ENCODE peak calls at places on chromosomes 3 and 15, in five cellular contexts. One of them, this sample, is unnamed.

GRCh38 chr15:25830844-25831443 is 32.2 kb downstream of the ATP10A start:
- DNase-seq in astrocyte of the cerebellum: peak; percentile 78
- DNase-seq in ascending aorta: peak; percentile 96
- DNase-seq in tibial artery: peak; percentile 73
- DNase-seq in AG04450: peak; percentile 87
- DNase-seq in this sample: peak; percentile 87

GRCh38 chr3:28994161-28994905 is 286.5 kb upstream of the RBMS3 start:
- DNase-seq in tibial artery: no peak
- DNase-seq in AG04450: no peak
- DNase-seq in astrocyte of the cerebellum: no peak
- DNase-seq in ascending aorta: no peak
- DNase-seq in this sample: no peak

GRCh38 chr3:154122096-154122911 is 1.1 kb downstream of the ARHGEF26 start:
- DNase-seq in astrocyte of the cerebellum: no peak
- DNase-seq in tibial artery: no peak
- DNase-seq in AG04450: no peak
- DNase-seq in ascending aorta: no peak
- DNase-seq in this sample: no peak

GRCh38 chr3:172397716-172398405 is 50.4 kb downstream of the GHSR start:
- DNase-seq in AG04450: peak; percentile 46
- DNase-seq in tibial artery: no peak
- DNase-seq in ascending aorta: no peak
- DNase-seq in astrocyte of the cerebellum: no peak
- DNase-seq in this sample: no peak

GRCh38 chr3:148044141-148044540 is 635.0 kb downstream of the ZIC1 start:
- DNase-seq in ascending aorta: no peak
- DNase-seq in AG04450: no peak
- DNase-seq in astrocyte of the cerebellum: no peak
- DNase-seq in tibial artery: no peak
- DNase-seq in this sample: no peak

GRCh38 chr3:99839613-99840012 is 22.0 kb downstream of the CMSS1 start:
- DNase-seq in ascending aorta: no peak
- DNase-seq in astrocyte of the cerebellum: no peak
- DNase-seq in tibial artery: no peak
- DNase-seq in AG04450: no peak
- DNase-seq in this sample: no peak

GRCh38 chr3:23203651-23204111 is 554 bp downstream of the UBE2E2 start:
- DNase-seq in ascending aorta: no peak
- DNase-seq in tibial artery: peak; percentile 41
- DNase-seq in astrocyte of the cerebellum: no peak
- DNase-seq in AG04450: no peak
- DNase-seq in this sample: no peak

GRCh38 chr3:22951910-22952309 is 251.2 kb upstream of the UBE2E2 start:
- DNase-seq in astrocyte of the cerebellum: no peak
- DNase-seq in ascending aorta: no peak
- DNase-seq in AG04450: no peak
- DNase-seq in tibial artery: peak; percentile 22
- DNase-seq in this sample: no peak

GRCh38 chr3:16803019-16803418 is 81.7 kb upstream of the PLCL2 start:
- DNase-seq in tibial artery: no peak
- DNase-seq in AG04450: no peak
- DNase-seq in ascending aorta: no peak
- DNase-seq in astrocyte of the cerebellum: no peak
- DNase-seq in this sample: no peak

GRCh38 chr3:176919836-176920760 is 277.2 kb downstream of the TBL1XR1 start:
- DNase-seq in tibial artery: no peak
- DNase-seq in AG04450: peak; percentile 66
- DNase-seq in astrocyte of the cerebellum: no peak
- DNase-seq in ascending aorta: no peak
- DNase-seq in this sample: no peak

GRCh38 chr3:58452176-58452575 is 18.5 kb upstream of the PDHB start:
- DNase-seq in AG04450: no peak
- DNase-seq in ascending aorta: no peak
- DNase-seq in astrocyte of the cerebellum: no peak
- DNase-seq in tibial artery: no peak
- DNase-seq in this sample: no peak

GRCh38 chr3:149512073-149512782 is 37.7 kb downstream of the TM4SF4 start:
- DNase-seq in AG04450: no peak
- DNase-seq in tibial artery: peak; percentile 70
- DNase-seq in ascending aorta: peak; percentile 83
- DNase-seq in astrocyte of the cerebellum: no peak
- DNase-seq in this sample: no peak

GRCh38 chr3:192273611-192274010 is 453.7 kb downstream of the FGF12 start:
- DNase-seq in AG04450: no peak
- DNase-seq in ascending aorta: no peak
- DNase-seq in tibial artery: no peak
- DNase-seq in astrocyte of the cerebellum: no peak
- DNase-seq in this sample: no peak

GRCh38 chr3:13623101-13623654 is 74.3 kb downstream of the FBLN2 start:
- DNase-seq in AG04450: no peak
- DNase-seq in ascending aorta: no peak
- DNase-seq in tibial artery: no peak
- DNase-seq in astrocyte of the cerebellum: no peak
- DNase-seq in this sample: no peak

GRCh38 chr3:196016485-196016884 is 65.4 kb downstream of the TFRC start:
- DNase-seq in astrocyte of the cerebellum: peak; percentile 43
- DNase-seq in tibial artery: no peak
- DNase-seq in ascending aorta: no peak
- DNase-seq in AG04450: peak; percentile 41
- DNase-seq in this sample: no peak

GRCh38 chr3:87088984-87089841 is 98.3 kb upstream of the VGLL3 start:
- DNase-seq in tibial artery: peak; percentile 65
- DNase-seq in AG04450: peak; percentile 46
- DNase-seq in ascending aorta: peak; percentile 88
- DNase-seq in astrocyte of the cerebellum: no peak
- DNase-seq in this sample: peak; percentile 84

GRCh38 chr3:31699309-31699953 is 166.7 kb downstream of the STT3B start:
- DNase-seq in AG04450: no peak
- DNase-seq in astrocyte of the cerebellum: no peak
- DNase-seq in tibial artery: no peak
- DNase-seq in ascending aorta: no peak
- DNase-seq in this sample: no peak

GRCh38 chr3:190621971-190622370 is 108.1 kb downstream of the IL1RAP start:
- DNase-seq in astrocyte of the cerebellum: no peak
- DNase-seq in AG04450: no peak
- DNase-seq in ascending aorta: no peak
- DNase-seq in tibial artery: no peak
- DNase-seq in this sample: no peak

GRCh38 chr3:193620650-193621049 is 27.6 kb downstream of the OPA1 start:
- DNase-seq in astrocyte of the cerebellum: no peak
- DNase-seq in AG04450: no peak
- DNase-seq in ascending aorta: no peak
- DNase-seq in tibial artery: no peak
- DNase-seq in this sample: no peak

GRCh38 chr3:73228425-73228824 is 167.0 kb downstream of the EBLN2 start:
- DNase-seq in ascending aorta: no peak
- DNase-seq in astrocyte of the cerebellum: no peak
- DNase-seq in tibial artery: no peak
- DNase-seq in AG04450: no peak
- DNase-seq in this sample: no peak

GRCh38 chr15:90557651-90558084 is 27.9 kb downstream of the CRTC3 start:
- DNase-seq in tibial artery: peak; percentile 97
- DNase-seq in AG04450: no peak
- DNase-seq in ascending aorta: peak; percentile 97
- DNase-seq in astrocyte of the cerebellum: peak; percentile 62
- DNase-seq in this sample: no peak

GRCh38 chr3:18868911-18869689 is 279.2 kb upstream of the KCNH8 start:
- DNase-seq in tibial artery: no peak
- DNase-seq in ascending aorta: no peak
- DNase-seq in astrocyte of the cerebellum: no peak
- DNase-seq in AG04450: no peak
- DNase-seq in this sample: no peak

GRCh38 chr3:180335056-180335455 is 266.9 kb upstream of the TTC14 start:
- DNase-seq in tibial artery: no peak
- DNase-seq in ascending aorta: no peak
- DNase-seq in astrocyte of the cerebellum: no peak
- DNase-seq in AG04450: no peak
- DNase-seq in this sample: no peak

GRCh38 chr3:122414391-122414790 is 1.5 kb downstream of the WDR5B start:
- DNase-seq in tibial artery: no peak
- DNase-seq in astrocyte of the cerebellum: no peak
- DNase-seq in ascending aorta: no peak
- DNase-seq in AG04450: no peak
- DNase-seq in this sample: no peak

GRCh38 chr3:78427303-78427702 is 1340.5 kb downstream of the ROBO1 start:
- DNase-seq in ascending aorta: no peak
- DNase-seq in AG04450: no peak
- DNase-seq in astrocyte of the cerebellum: no peak
- DNase-seq in tibial artery: no peak
- DNase-seq in this sample: no peak

GRCh38 chr15:71364117-71364584 is 248.9 kb downstream of the THSD4 start:
- DNase-seq in ascending aorta: no peak
- DNase-seq in astrocyte of the cerebellum: no peak
- DNase-seq in AG04450: no peak
- DNase-seq in tibial artery: no peak
- DNase-seq in this sample: no peak

GRCh38 chr3:159265705-159266104 is 463.9 kb downstream of the MFSD1 start:
- DNase-seq in AG04450: no peak
- DNase-seq in tibial artery: no peak
- DNase-seq in ascending aorta: no peak
- DNase-seq in astrocyte of the cerebellum: no peak
- DNase-seq in this sample: no peak

GRCh38 chr15:91342091-91342490 is 242.0 kb downstream of the SV2B start:
- DNase-seq in tibial artery: no peak
- DNase-seq in astrocyte of the cerebellum: no peak
- DNase-seq in AG04450: no peak
- DNase-seq in ascending aorta: no peak
- DNase-seq in this sample: no peak

GRCh38 chr3:136276049-136276755 is 26.1 kb downstream of the PCCB start:
- DNase-seq in ascending aorta: no peak
- DNase-seq in astrocyte of the cerebellum: no peak
- DNase-seq in tibial artery: no peak
- DNase-seq in AG04450: no peak
- DNase-seq in this sample: no peak

GRCh38 chr15:80152896-80153876 is at the start of gene FAH:
- DNase-seq in ascending aorta: no peak
- DNase-seq in astrocyte of the cerebellum: no peak
- DNase-seq in tibial artery: no peak
- DNase-seq in AG04450: no peak
- DNase-seq in this sample: peak; percentile 86

DNA sequence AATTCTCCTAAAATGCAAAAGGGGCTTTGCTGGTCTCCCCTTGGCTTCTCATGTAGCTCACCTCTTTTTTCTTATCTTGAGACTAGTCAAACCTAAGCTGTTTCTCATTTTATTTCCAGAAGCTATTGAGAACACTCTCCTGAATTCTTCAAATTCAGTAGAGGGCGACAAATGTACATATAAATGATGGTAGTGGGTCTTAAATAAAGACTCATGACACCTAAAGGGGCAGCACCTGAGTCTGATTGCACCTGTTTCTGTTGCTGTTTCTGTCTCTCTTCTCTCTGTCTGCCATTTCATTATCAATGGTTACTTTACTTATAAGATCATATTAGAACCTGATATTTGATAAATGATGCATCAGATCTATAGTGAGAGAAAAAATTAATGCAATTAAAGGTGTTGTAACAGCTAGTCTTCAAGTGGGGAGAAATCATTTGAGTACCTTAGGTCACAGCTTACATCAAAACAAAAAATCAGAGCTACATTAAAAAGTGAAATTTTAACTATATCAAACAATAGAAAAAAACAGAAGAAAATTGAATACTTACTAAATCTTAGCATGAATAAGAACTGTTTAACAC is 7.0 kb downstream of the ADIPOQ start:
- DNase-seq in ascending aorta: no peak
- DNase-seq in tibial artery: no peak
- DNase-seq in AG04450: no peak
- DNase-seq in astrocyte of the cerebellum: no peak
- DNase-seq in this sample: no peak
- TF ChIP-seq CTCF in ascending aorta: peak; percentile 37
- TF ChIP-seq CTCF in tibial artery: peak; percentile 41
- TF ChIP-seq CTCF in AG04450: peak; percentile 51
- TF ChIP-seq CTCF in astrocyte of the cerebellum: peak; percentile 35
- TF ChIP-seq CTCF in this sample: peak; percentile 74

GRCh38 chr3:168671091-168671490 is 575.4 kb upstream of the GOLIM4 start:
- DNase-seq in ascending aorta: no peak
- DNase-seq in astrocyte of the cerebellum: no peak
- DNase-seq in AG04450: no peak
- DNase-seq in tibial artery: no peak
- DNase-seq in this sample: no peak
- TF ChIP-seq CTCF in ascending aorta: no peak
- TF ChIP-seq CTCF in astrocyte of the cerebellum: no peak
- TF ChIP-seq CTCF in AG04450: no peak
- TF ChIP-seq CTCF in tibial artery: no peak
- TF ChIP-seq CTCF in this sample: no peak

GRCh38 chr15:43509002-43509922 is 8.1 kb upstream of the MAP1A start:
- DNase-seq in astrocyte of the cerebellum: no peak
- DNase-seq in ascending aorta: no peak
- DNase-seq in AG04450: no peak
- DNase-seq in tibial artery: peak; percentile 69
- DNase-seq in this sample: no peak

GRCh38 chr15:43510230-43511011 is 7.0 kb upstream of the MAP1A start:
- DNase-seq in AG04450: peak; percentile 96
- DNase-seq in astrocyte of the cerebellum: peak; percentile 94
- DNase-seq in tibial artery: peak; percentile 98
- DNase-seq in ascending aorta: peak; percentile 99
- DNase-seq in this sample: peak; percentile 99

GRCh38 chr15:43509923-43510229 is 7.5 kb upstream of the MAP1A start:
- DNase-seq in AG04450: no peak
- DNase-seq in ascending aorta: no peak
- DNase-seq in astrocyte of the cerebellum: no peak
- DNase-seq in tibial artery: no peak
- DNase-seq in this sample: no peak

GRCh38 chr15:43513550-43513949 is 3.9 kb upstream of the MAP1A start:
- DNase-seq in tibial artery: no peak
- DNase-seq in astrocyte of the cerebellum: no peak
- DNase-seq in AG04450: no peak
- DNase-seq in ascending aorta: no peak
- DNase-seq in this sample: no peak

GRCh38 chr15:43511012-43511885 is 6.2 kb upstream of the MAP1A start:
- DNase-seq in astrocyte of the cerebellum: no peak
- DNase-seq in ascending aorta: no peak
- DNase-seq in tibial artery: no peak
- DNase-seq in AG04450: no peak
- DNase-seq in this sample: no peak
- TF ChIP-seq CTCF in astrocyte of the cerebellum: peak; percentile 12
- TF ChIP-seq CTCF in ascending aorta: no peak
- TF ChIP-seq CTCF in tibial artery: peak; percentile 6
- TF ChIP-seq CTCF in AG04450: peak; percentile 31
- TF ChIP-seq CTCF in this sample: peak; percentile 16

GRCh38 chr3:42518800-42519567 is 16.5 kb downstream of the VIPR1 start:
- DNase-seq in ascending aorta: no peak
- DNase-seq in AG04450: no peak
- DNase-seq in tibial artery: no peak
- DNase-seq in astrocyte of the cerebellum: no peak
- DNase-seq in this sample: no peak
- TF ChIP-seq CTCF in ascending aorta: no peak
- TF ChIP-seq CTCF in AG04450: peak; percentile 2
- TF ChIP-seq CTCF in tibial artery: no peak
- TF ChIP-seq CTCF in astrocyte of the cerebellum: no peak
- TF ChIP-seq CTCF in this sample: no peak

This sample was measured in osteocyte.